ENCODE peak calls at places on chromosomes 12 and 14, in ten cellular contexts. D, S, R, E, A, V, Y, I, C and T are unnamed samples.

GRCh38 chr12:78386871-78387270 is 477.7 kb upstream of the SYT1 start:
- DNase-seq in D (no peak), S (no peak), R (no peak), E (no peak), A (no peak), V (no peak), Y (no peak), I (no peak), C (no peak), T (no peak)

GRCh38 chr12:120093592-120094355 is 22.8 kb downstream of the RAB35 start:
- DNase-seq in D (no peak), S (no peak), R (no peak), E (no peak), A (no peak), V (no peak), Y (no peak), I (no peak), C (no peak), T (no peak)

GRCh38 chr14:32913725-32914124 is 25.0 kb upstream of the NPAS3 start:
- DNase-seq in D (no peak), S (no peak), R (peak; percentile 41), E (no peak), A (no peak), V (no peak), Y (peak; percentile 4), I (no peak), C (no peak), T (no peak)

GRCh38 chr14:77861201-77861600 is 61.3 kb downstream of the ADCK1 start:
- DNase-seq in D (no peak), S (no peak), R (no peak), E (no peak), A (no peak), V (no peak), Y (no peak), I (no peak), C (no peak), T (no peak)

GRCh38 chr12:18923721-18924120 is 185.8 kb downstream of the CAPZA3 start:
- DNase-seq in D (no peak), S (no peak), R (no peak), E (no peak), A (no peak), V (no peak), Y (no peak), I (no peak), C (no peak), T (no peak)

GRCh38 chr14:65167072-65167645 is 64.8 kb upstream of the MAX start:
- DNase-seq in D (no peak), S (no peak), R (no peak), E (no peak), A (no peak), V (peak; percentile 15), Y (no peak), I (no peak), C (no peak), T (no peak)

GRCh38 chr12:96399081-96399918 is 939 bp downstream of the CDK17 start:
- DNase-seq in D (no peak), S (peak; percentile 68), R (peak; percentile 72), E (peak; percentile 87), A (peak; percentile 68), V (peak; percentile 71), Y (peak; percentile 69), I (peak; percentile 70), C (peak; percentile 39), T (peak; percentile 75)

GRCh38 chr12:102642199-102642598 is 161.8 kb upstream of the IGF1 start:
- DNase-seq in D (no peak), S (no peak), R (no peak), E (no peak), A (no peak), V (no peak), Y (no peak), I (no peak), C (no peak), T (no peak)

GRCh38 chr12:102120886-102121285 is 903 bp downstream of the PARPBP start:
- DNase-seq in D (no peak), S (peak; percentile 38), R (peak; percentile 4), E (no peak), A (no peak), V (peak; percentile 8), Y (no peak), I (no peak), C (no peak), T (peak; percentile 13)

GRCh38 chr12:80849367-80849766 is 88.4 kb downstream of the LIN7A start:
- DNase-seq in D (no peak), S (no peak), R (no peak), E (no peak), A (no peak), V (no peak), Y (no peak), I (no peak), C (no peak), T (no peak)

GRCh38 chr12:56528836-56529235 is 7.2 kb downstream of the RBMS2 start:
- DNase-seq in D (no peak), S (no peak), R (peak; percentile 46), E (no peak), A (no peak), V (no peak), Y (no peak), I (no peak), C (no peak), T (no peak)

GRCh38 chr12:48999371-49000131 is at the start of gene DDN:
- DNase-seq in D (no peak), S (peak; percentile 76), R (no peak), E (peak; percentile 39), A (no peak), V (peak; percentile 67), Y (no peak), I (no peak), C (no peak), T (no peak)

GRCh38 chr14:104895207-104895785 is 29.4 kb upstream of the PLD4 start:
- DNase-seq in D (no peak), S (no peak), R (no peak), E (no peak), A (no peak), V (no peak), Y (no peak), I (peak; percentile 28), C (no peak), T (no peak)

GRCh38 chr12:92899388-92900001 is 29.6 kb downstream of the EEA1 start:
- DNase-seq in D (peak; percentile 96), S (peak; percentile 82), R (peak; percentile 97), E (no peak), A (no peak), V (no peak), Y (peak; percentile 91), I (peak; percentile 69), C (no peak), T (peak; percentile 92)

GRCh38 chr12:45292486-45293195 is 76.7 kb downstream of the ANO6 start:
- DNase-seq in D (no peak), S (no peak), R (no peak), E (no peak), A (no peak), V (no peak), Y (no peak), I (no peak), C (no peak), T (no peak)

GRCh38 chr14:73116079-73116665 is 20.1 kb upstream of the PSEN1 start:
- DNase-seq in D (no peak), S (no peak), R (no peak), E (no peak), A (no peak), V (no peak), Y (no peak), I (no peak), C (no peak), T (no peak)

GRCh38 chr12:18696971-18697602 is 40.7 kb downstream of the PLCZ1 start:
- DNase-seq in D (peak; percentile 57), S (peak; percentile 33), R (peak; percentile 60), E (no peak), A (no peak), V (no peak), Y (peak; percentile 4), I (no peak), C (no peak), T (no peak)

GRCh38 chr12:88643685-88644084 is 63.4 kb upstream of the KITLG start:
- DNase-seq in D (no peak), S (no peak), R (no peak), E (no peak), A (no peak), V (no peak), Y (no peak), I (no peak), C (no peak), T (no peak)

GRCh38 chr12:116880213-116880816 is 926 bp downstream of the HRK start:
- DNase-seq in D (no peak), S (no peak), R (no peak), E (no peak), A (no peak), V (no peak), Y (no peak), I (no peak), C (no peak), T (no peak)

GRCh38 chr12:92928431-92928961 is 599 bp downstream of the EEA1 start:
- DNase-seq in D (no peak), S (peak; percentile 45), R (peak; percentile 9), E (peak; percentile 65), A (no peak), V (peak; percentile 69), Y (no peak), I (peak; percentile 38), C (no peak), T (no peak)

GRCh38 chr12:132600048-132601032 is 10.0 kb downstream of the LRCOL1 start:
- DNase-seq in D (no peak), S (peak; percentile 88), R (peak; percentile 20), E (no peak), A (no peak), V (peak; percentile 59), Y (peak; percentile 74), I (peak; percentile 54), C (peak; percentile 25), T (peak; percentile 76)

GRCh38 chr12:45721954-45722353 is 7.6 kb upstream of the ARID2 start:
- DNase-seq in D (no peak), S (no peak), R (no peak), E (no peak), A (no peak), V (no peak), Y (no peak), I (no peak), C (no peak), T (no peak)

GRCh38 chr12:76346798-76347420 is 1.3 kb downstream of the BBS10 start:
- DNase-seq in D (peak; percentile 47), S (peak; percentile 35), R (peak; percentile 48), E (no peak), A (no peak), V (no peak), Y (peak; percentile 47), I (no peak), C (no peak), T (peak; percentile 81)

GRCh38 chr12:117151195-117152031 is 38.9 kb downstream of the FBXO21 start:
- DNase-seq in D (peak; percentile 20), S (peak; percentile 70), R (no peak), E (no peak), A (peak; percentile 70), V (peak; percentile 30), Y (peak; percentile 87), I (peak; percentile 51), C (no peak), T (no peak)

GRCh38 chr12:96091833-96092232 is 56.4 kb upstream of the LTA4H start:
- DNase-seq in D (no peak), S (no peak), R (no peak), E (no peak), A (no peak), V (no peak), Y (no peak), I (no peak), C (no peak), T (no peak)

GRCh38 chr14:75969126-75969525 is 12.7 kb downstream of the TGFB3 start:
- DNase-seq in D (no peak), S (no peak), R (no peak), E (no peak), A (no peak), V (no peak), Y (no peak), I (no peak), C (no peak), T (no peak)

GRCh38 chr12:49089831-49090773 is 4.5 kb downstream of the DHH start:
- DNase-seq in D (no peak), S (peak; percentile 56), R (no peak), E (peak; percentile 17), A (no peak), V (peak; percentile 45), Y (no peak), I (no peak), C (no peak), T (peak; percentile 57)